ENCODE peak calls at places on chromosomes 6 and 20, in seven cellular contexts. D is lower leg skin, Q is astrocyte of the spinal cord, Y is GM23338, R is neural crest cell, X is H9, S is WTC11. H is an unnamed sample.

GRCh38 chr6:33843086-33843695 is 39.4 kb upstream of the MLN start:
- DNase-seq in D (no peak), Q (no peak), Y (no peak), R (no peak), X (no peak), S (no peak), H (no peak)

GRCh38 chr20:40265872-40266533 is 423.0 kb downstream of the MAFB start:
- DNase-seq in D (no peak), Q (peak), Y (peak), R (peak), X (no peak), S (peak), H (no peak)

GRCh38 chr6:55405474-55406220 is 78.4 kb downstream of the GFRAL start:
- DNase-seq in D (no peak), Q (no peak), Y (no peak), R (no peak), X (no peak), S (no peak), H (no peak)

GRCh38 chr6:170420791-170421776 is 114.5 kb downstream of the FAM120B start:
- DNase-seq in D (no peak), Q (no peak), Y (no peak), R (no peak), X (no peak), S (no peak), H (no peak)

GRCh38 chr6:37864250-37864649 is 44.7 kb downstream of the ZFAND3 start:
- DNase-seq in D (no peak), Q (no peak), Y (no peak), R (no peak), X (no peak), S (no peak), H (no peak)

GRCh38 chr6:43779864-43780260 is 9.9 kb downstream of the VEGFA start:
- DNase-seq in D (no peak), Q (peak), Y (no peak), R (no peak), X (no peak), S (no peak), H (no peak)

GRCh38 chr20:34018166-34018565 is 24.5 kb downstream of the RALY start:
- DNase-seq in D (no peak), Q (no peak), Y (no peak), R (no peak), X (no peak), S (no peak), H (no peak)

GRCh38 chr6:33771342-33772113 is 17.4 kb downstream of the LEMD2 start:
- DNase-seq in D (peak), Q (peak), Y (peak), R (peak), X (peak), S (peak), H (no peak)

GRCh38 chr20:13525225-13525940 is 113.3 kb downstream of the TASP1 start:
- DNase-seq in D (no peak), Q (peak), Y (no peak), R (no peak), X (no peak), S (no peak), H (no peak)

GRCh38 chr20:20214757-20215275 is 153.1 kb upstream of the INSM1 start:
- DNase-seq in D (no peak), Q (no peak), Y (peak), R (no peak), X (no peak), S (no peak), H (no peak)

GRCh38 chr6:23562554-23562953 is 563.5 kb upstream of the NRSN1 start:
- DNase-seq in D (no peak), Q (no peak), Y (no peak), R (no peak), X (no peak), S (no peak), H (no peak)

GRCh38 chr6:107976267-107976783 is 18.3 kb upstream of the SEC63 start:
- DNase-seq in D (no peak), Q (no peak), Y (no peak), R (no peak), X (no peak), S (no peak), H (no peak)

GRCh38 chr6:107981695-107982094 is 23.7 kb upstream of the SEC63 start:
- DNase-seq in D (no peak), Q (no peak), Y (no peak), R (no peak), X (no peak), S (no peak), H (no peak)

GRCh38 chr6:107973594-107973993 is 15.6 kb upstream of the SEC63 start:
- DNase-seq in D (no peak), Q (no peak), Y (no peak), R (no peak), X (no peak), S (no peak), H (no peak)

GRCh38 chr6:107972413-107973096 is 14.5 kb upstream of the SEC63 start:
- DNase-seq in D (no peak), Q (no peak), Y (peak), R (no peak), X (no peak), S (no peak), H (no peak)

DNA sequence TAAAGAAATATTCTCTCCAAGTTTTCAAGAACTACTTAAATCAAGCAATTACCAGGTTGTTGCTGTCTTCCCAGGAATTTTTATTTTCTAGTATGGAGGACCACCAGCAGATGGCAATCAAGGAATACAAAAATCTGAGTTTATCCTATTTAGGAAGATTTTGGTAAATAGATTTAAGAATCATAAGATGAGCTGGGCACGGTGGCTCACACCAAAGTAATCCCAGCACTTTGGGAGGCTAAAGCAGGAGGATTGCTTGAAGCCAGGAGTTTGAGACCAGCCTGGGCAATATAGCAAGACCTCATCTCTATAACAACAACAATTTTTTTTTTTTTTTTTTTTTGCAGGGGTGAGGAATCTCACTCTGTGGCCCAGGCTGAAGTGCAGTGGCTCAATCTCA is 19.3 kb upstream of the SEC63 start:
- DNase-seq in D (no peak), Q (peak), Y (peak), R (peak), X (no peak), S (no peak), H (no peak)
- TF ChIP-seq CTCF in D (no peak), Q (peak), Y (peak), R (peak), X (peak), S (no peak), H (no peak)

GRCh38 chr6:96761794-96762193 is 75.5 kb downstream of the GPR63 start:
- DNase-seq in D (no peak), Q (no peak), Y (no peak), R (no peak), X (no peak), S (no peak), H (no peak)

GRCh38 chr6:96762599-96762998 is 74.7 kb downstream of the GPR63 start:
- DNase-seq in D (no peak), Q (no peak), Y (no peak), R (no peak), X (no peak), S (no peak), H (no peak)

GRCh38 chr6:96755096-96755495 is 82.2 kb downstream of the GPR63 start:
- DNase-seq in D (no peak), Q (no peak), Y (no peak), R (no peak), X (no peak), S (no peak), H (no peak)

DNA sequence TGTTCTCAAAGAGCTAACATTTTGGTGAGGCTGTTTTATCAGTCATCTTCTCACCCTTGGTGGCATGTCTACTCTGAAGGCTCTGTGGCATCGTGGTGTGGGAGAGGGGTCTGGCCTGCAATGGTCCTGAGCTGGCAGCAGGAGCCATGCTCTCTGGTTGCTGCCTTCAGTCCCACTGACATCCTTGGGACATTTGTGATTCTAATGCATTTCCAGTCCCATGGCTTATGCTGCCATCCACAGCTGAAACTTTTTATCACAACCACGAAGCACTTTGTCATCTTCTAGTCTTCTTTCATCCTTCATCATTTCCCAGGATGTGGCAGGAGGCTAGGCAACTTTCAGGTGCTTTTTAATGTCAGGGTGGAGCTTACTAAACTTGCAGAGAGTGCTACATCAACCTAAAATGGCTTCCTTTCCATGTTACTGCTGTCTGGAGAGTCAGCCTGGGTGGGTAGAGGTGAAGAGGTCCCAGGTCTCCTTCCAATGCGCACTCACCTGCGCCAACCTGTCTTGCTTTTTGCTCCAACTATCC is 77.1 kb downstream of the GPR63 start:
- DNase-seq in D (no peak), Q (no peak), Y (peak), R (no peak), X (no peak), S (no peak), H (no peak)
- TF ChIP-seq CTCF in D (no peak), Q (no peak), Y (peak), R (no peak), X (no peak), S (no peak), H (no peak)

GRCh38 chr20:9075264-9076095 is 6.6 kb downstream of the PLCB4 start:
- DNase-seq in D (no peak), Q (no peak), Y (peak), R (no peak), X (no peak), S (no peak), H (no peak)

GRCh38 chr20:9070304-9070703 is 1.4 kb downstream of the PLCB4 start:
- DNase-seq in D (no peak), Q (no peak), Y (no peak), R (no peak), X (no peak), S (no peak), H (no peak)

GRCh38 chr20:9068896-9069663 is at the start of gene PLCB4:
- DNase-seq in D (peak), Q (peak), Y (peak), R (peak), X (peak), S (peak), H (no peak)

GRCh38 chr20:9072741-9073310 is 3.9 kb downstream of the PLCB4 start:
- DNase-seq in D (no peak), Q (no peak), Y (peak), R (no peak), X (no peak), S (no peak), H (no peak)

GRCh38 chr20:9071976-9072726 is 3.3 kb downstream of the PLCB4 start:
- DNase-seq in D (no peak), Q (no peak), Y (no peak), R (no peak), X (no peak), S (no peak), H (no peak)
- TF ChIP-seq CTCF in D (no peak), Q (no peak), Y (no peak), R (no peak), X (no peak), S (no peak), H (no peak)

GRCh38 chr6:31474871-31475286 is 23.1 kb upstream of the MICB start:
- DNase-seq in D (no peak), Q (no peak), Y (peak), R (no peak), X (peak), S (peak), H (no peak)
- TF ChIP-seq CTCF in D (no peak), Q (peak), Y (peak), R (peak), X (peak), S (peak), H (no peak)

GRCh38 chr20:62901891-62902290 is 24.4 kb downstream of the DIDO1 start:
- DNase-seq in D (no peak), Q (no peak), Y (no peak), R (no peak), X (no peak), S (no peak), H (no peak)

GRCh38 chr20:62898970-62899632 is 27.2 kb downstream of the DIDO1 start:
- DNase-seq in D (no peak), Q (no peak), Y (no peak), R (no peak), X (no peak), S (no peak), H (no peak)

GRCh38 chr20:62899633-62900051 is 26.7 kb downstream of the DIDO1 start:
- DNase-seq in D (no peak), Q (no peak), Y (peak), R (no peak), X (no peak), S (no peak), H (no peak)

GRCh38 chr20:62900052-62900691 is 26.1 kb downstream of the DIDO1 start:
- DNase-seq in D (peak), Q (peak), Y (peak), R (peak), X (peak), S (peak), H (no peak)

DNA sequence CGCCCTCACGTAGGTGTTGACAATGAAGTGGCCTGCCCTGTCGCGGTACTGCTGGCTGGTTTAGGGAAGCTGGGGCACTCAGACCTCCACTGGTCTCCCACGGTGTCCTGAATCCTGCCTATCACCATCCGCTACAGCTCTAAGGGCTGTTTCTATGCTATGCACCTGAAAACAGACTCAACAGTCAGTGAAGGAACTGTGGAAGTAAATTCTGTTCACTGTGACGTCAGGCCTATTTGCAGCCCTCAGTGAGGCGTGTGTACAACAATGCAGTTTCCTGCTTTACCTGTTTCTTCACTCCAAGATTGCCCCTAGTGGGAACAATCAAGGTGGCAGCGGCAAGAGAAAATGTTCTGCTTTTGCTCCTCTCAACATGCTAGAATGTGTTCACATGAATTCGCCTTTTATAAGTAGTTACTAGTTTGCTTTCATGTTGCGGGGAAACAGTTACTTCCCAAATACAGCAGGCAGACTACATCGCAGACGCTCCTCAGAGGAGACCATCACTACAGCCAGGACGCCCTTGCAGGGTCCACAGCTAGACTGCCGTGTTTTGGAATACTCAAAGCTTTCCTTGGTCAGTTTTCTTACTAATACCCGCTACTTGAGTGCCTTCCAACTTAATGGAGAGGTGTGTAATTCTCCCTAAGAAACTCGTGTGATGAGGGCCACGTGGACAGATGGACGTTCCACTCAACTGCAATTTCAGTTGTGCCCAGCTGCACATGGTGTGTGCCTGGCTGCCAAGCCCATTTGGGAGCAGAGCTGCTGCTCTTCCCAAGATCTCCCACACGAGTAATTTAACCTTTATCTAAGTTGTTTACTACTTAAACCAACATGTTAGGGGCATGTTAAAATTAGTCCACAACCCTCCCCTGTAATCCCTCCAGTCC is 25.4 kb downstream of the DIDO1 start:
- DNase-seq in D (no peak), Q (no peak), Y (peak), R (no peak), X (no peak), S (no peak), H (no peak)
- TF ChIP-seq CTCF in D (no peak), Q (no peak), Y (peak), R (no peak), X (no peak), S (no peak), H (no peak)

GRCh38 chr6:70103798-70104197 is 199.1 kb downstream of the COL9A1 start:
- DNase-seq in D (no peak), Q (no peak), Y (peak), R (no peak), X (no peak), S (peak), H (no peak)
- TF ChIP-seq CTCF in D (no peak), Q (peak), Y (peak), R (peak), X (peak), S (peak), H (no peak)

DNA sequence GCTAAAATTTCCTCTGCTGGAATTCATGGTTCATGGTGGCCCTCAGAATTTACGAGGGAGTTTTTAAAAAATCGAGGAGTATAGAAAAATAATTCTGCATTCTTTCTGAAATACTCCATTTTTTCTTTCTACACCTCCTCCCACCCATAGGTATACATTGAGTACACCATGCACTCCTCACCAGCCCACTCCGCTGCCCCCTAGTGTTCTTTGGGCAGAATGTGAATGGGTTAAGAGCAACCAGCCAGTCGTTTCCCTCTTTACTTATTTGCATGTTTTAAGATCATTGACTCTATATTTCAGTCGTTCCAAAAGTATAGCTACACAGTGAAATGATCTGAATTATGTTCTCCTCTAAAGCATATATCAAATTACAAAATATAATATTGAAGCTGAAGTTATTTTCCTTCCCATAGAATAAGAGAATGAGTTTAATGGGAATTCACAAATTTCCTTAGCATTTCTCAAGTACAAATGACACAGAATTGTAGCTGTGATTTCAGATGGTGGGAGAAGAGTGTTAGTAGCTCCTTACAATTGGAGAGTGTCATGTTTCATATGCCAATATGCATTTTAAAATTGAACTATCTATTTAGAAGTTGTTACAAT is 977.7 kb upstream of the SLC35B3 start:
- DNase-seq in D (no peak), Q (no peak), Y (peak), R (no peak), X (peak), S (peak), H (no peak)
- TF ChIP-seq CTCF in D (no peak), Q (peak), Y (peak), R (peak), X (peak), S (peak), H (no peak)

GRCh38 chr6:143177706-143178105 is 117.0 kb downstream of the AIG1 start:
- DNase-seq in D (no peak), Q (no peak), Y (no peak), R (no peak), X (no peak), S (no peak), H (no peak)

GRCh38 chr6:143174951-143175350 is 114.3 kb downstream of the AIG1 start:
- DNase-seq in D (no peak), Q (no peak), Y (no peak), R (no peak), X (no peak), S (no peak), H (no peak)

GRCh38 chr6:143179096-143179495 is 118.4 kb downstream of the AIG1 start:
- DNase-seq in D (no peak), Q (no peak), Y (no peak), R (no peak), X (no peak), S (no peak), H (no peak)

GRCh38 chr6:143174516-143174915 is 113.8 kb downstream of the AIG1 start:
- DNase-seq in D (no peak), Q (no peak), Y (no peak), R (no peak), X (no peak), S (no peak), H (no peak)

GRCh38 chr6:143176090-143177021 is 115.7 kb downstream of the AIG1 start:
- DNase-seq in D (no peak), Q (peak), Y (peak), R (no peak), X (peak), S (peak), H (no peak)
- TF ChIP-seq CTCF in D (no peak), Q (peak), Y (peak), R (no peak), X (peak), S (no peak), H (no peak)